ENCODE peak calls at places on chromosomes 2 and 18, in six cellular contexts. Z, Q, V, J, H and D are unnamed samples.

GRCh38 chr18:49690307-49690706 is 123.0 kb downstream of the ACAA2 start:
- DNase-seq in Z (no peak), Q (no peak), V (no peak), J (no peak), H (no peak), D (no peak)

GRCh38 chr2:219285894-219286425 is 6.8 kb downstream of the DNAJB2 start:
- DNase-seq in Z (peak; percentile 92), Q (no peak), V (peak; percentile 52), J (no peak), H (no peak), D (no peak)

GRCh38 chr2:72794572-72794971 is 31.3 kb downstream of the EXOC6B start:
- DNase-seq in Z (peak; percentile 22), Q (no peak), V (no peak), J (no peak), H (no peak), D (no peak)

GRCh38 chr18:79049506-79049905 is 19.7 kb upstream of the ATP9B start:
- DNase-seq in Z (no peak), Q (no peak), V (no peak), J (no peak), H (no peak), D (no peak)

GRCh38 chr2:71528221-71528620 is 74.9 kb downstream of the DYSF start:
- DNase-seq in Z (no peak), Q (peak; percentile 31), V (no peak), J (no peak), H (no peak), D (peak; percentile 53)

GRCh38 chr2:11156396-11157075 is 1.3 kb downstream of the SLC66A3 start:
- DNase-seq in Z (no peak), Q (no peak), V (no peak), J (no peak), H (no peak), D (no peak)

GRCh38 chr18:60892855-60893254 is 440.4 kb upstream of the CDH20 start:
- DNase-seq in Z (no peak), Q (no peak), V (no peak), J (no peak), H (no peak), D (no peak)

GRCh38 chr2:124283090-124283489 is 258.0 kb downstream of the CNTNAP5 start:
- DNase-seq in Z (peak; percentile 28), Q (no peak), V (no peak), J (no peak), H (no peak), D (no peak)

GRCh38 chr2:80437959-80438358 is 133.4 kb upstream of the LRRTM1 start:
- DNase-seq in Z (peak; percentile 40), Q (no peak), V (no peak), J (no peak), H (no peak), D (no peak)

GRCh38 chr2:14301331-14301730 is 331.2 kb upstream of the LRATD1 start:
- DNase-seq in Z (peak; percentile 79), Q (no peak), V (no peak), J (no peak), H (no peak), D (no peak)

GRCh38 chr2:232028631-232029030 is 67.1 kb downstream of the DIS3L2 start:
- DNase-seq in Z (no peak), Q (no peak), V (no peak), J (no peak), H (no peak), D (no peak)

GRCh38 chr18:58805482-58806187 is 59.0 kb upstream of the ZNF532 start:
- DNase-seq in Z (no peak), Q (no peak), V (no peak), J (no peak), H (no peak), D (no peak)

GRCh38 chr18:3411854-3412268 is 38.1 kb upstream of the TGIF1 start:
- DNase-seq in Z (peak; percentile 26), Q (no peak), V (no peak), J (peak; percentile 6), H (peak; percentile 36), D (no peak)

GRCh38 chr2:122523143-122523542 is 767.7 kb downstream of the TSN start:
- DNase-seq in Z (peak; percentile 49), Q (no peak), V (no peak), J (no peak), H (no peak), D (no peak)

GRCh38 chr2:148031152-148031551 is 10.3 kb downstream of the MBD5 start:
- DNase-seq in Z (no peak), Q (no peak), V (no peak), J (no peak), H (no peak), D (no peak)